ENCODE peak calls at places on chromosomes 12 and 14, in four cellular contexts. H is GM12891, P is GM12878, Y is HepG2. A is an unnamed sample.
A peak's percentile ranks its signal among the peaks of the same experiment; 100 is the strongest.

GRCh38 chr14:100594625-100594951 is 7.4 kb upstream of the BEGAIN start:
- DNase-seq in H (no peak), P (no peak), Y (no peak), A (no peak)

GRCh38 chr12:52046859-52047258 is 4.4 kb upstream of the NR4A1 start:
- DNase-seq in H (no peak), P (no peak), Y (no peak), A (no peak)

GRCh38 chr14:56057071-56057865 is 60.9 kb upstream of the PELI2 start:
- DNase-seq in H (no peak), P (no peak), Y (no peak), A (no peak)

GRCh38 chr12:53098354-53098981 is 1.0 kb downstream of the IGFBP6 start:
- DNase-seq in H (no peak), P (no peak), Y (no peak), A (no peak)

GRCh38 chr14:63478024-63478423 is 65.2 kb downstream of the PPP2R5E start:
- DNase-seq in H (peak; percentile 20), P (peak; percentile 79), Y (no peak), A (peak; percentile 25)

GRCh38 chr12:6076340-6076739 is 48.1 kb downstream of the VWF start:
- DNase-seq in H (no peak), P (no peak), Y (no peak), A (no peak)

GRCh38 chr14:55160989-55161388 is 30.4 kb downstream of the DLGAP5 start:
- DNase-seq in H (no peak), P (no peak), Y (peak; percentile 8), A (no peak)

GRCh38 chr14:64891839-64892375 is 12.2 kb upstream of the SPTB start:
- DNase-seq in H (no peak), P (peak; percentile 36), Y (peak; percentile 56), A (no peak)

GRCh38 chr12:11171953-11172675 is 1.1 kb downstream of the SMIM10L1 start:
- DNase-seq in H (no peak), P (no peak), Y (peak; percentile 6), A (no peak)

GRCh38 chr12:6535960-6536847 is 1.9 kb downstream of the GAPDH start:
- DNase-seq in H (no peak), P (no peak), Y (peak; percentile 23), A (no peak)

GRCh38 chr14:55446127-55446736 is 5.8 kb upstream of the TBPL2 start:
- DNase-seq in H (peak; percentile 30), P (no peak), Y (peak; percentile 64), A (no peak)

GRCh38 chr12:46373303-46374182 is 970 bp upstream of the SLC38A2 start:
- DNase-seq in H (no peak), P (no peak), Y (peak; percentile 72), A (peak; percentile 15)

GRCh38 chr14:106286697-106287290 is 760.4 kb downstream of the TMEM121 start:
- DNase-seq in H (peak; percentile 35), P (no peak), Y (no peak), A (no peak)

GRCh38 chr14:70858641-70859040 is 48.6 kb upstream of the PCNX1 start:
- DNase-seq in H (no peak), P (no peak), Y (peak; percentile 10), A (no peak)

GRCh38 chr12:21945002-21945401 is 3.8 kb upstream of the ABCC9 start:
- DNase-seq in H (no peak), P (no peak), Y (no peak), A (no peak)

GRCh38 chr12:99372257-99372933 is 275.2 kb upstream of the GARIN6 start:
- DNase-seq in H (no peak), P (no peak), Y (no peak), A (no peak)

GRCh38 chr12:79547735-79548347 is 142.9 kb downstream of the PAWR start:
- DNase-seq in H (no peak), P (peak; percentile 9), Y (peak; percentile 91), A (no peak)

GRCh38 chr12:105409881-105410471 is 79.5 kb downstream of the C12orf75 start:
- DNase-seq in H (no peak), P (no peak), Y (no peak), A (no peak)
- TF ChIP-seq POLR2AphosphoS5 in H (no peak), P (no peak), Y (no peak), A (no peak)

GRCh38 chr14:35883677-35884293 is 57.6 kb downstream of the BRMS1L start:
- DNase-seq in H (no peak), P (no peak), Y (peak; percentile 50), A (peak; percentile 14)
- TF ChIP-seq TAF1 in H (no peak), P (no peak), Y (no peak), A (no peak)

DNA sequence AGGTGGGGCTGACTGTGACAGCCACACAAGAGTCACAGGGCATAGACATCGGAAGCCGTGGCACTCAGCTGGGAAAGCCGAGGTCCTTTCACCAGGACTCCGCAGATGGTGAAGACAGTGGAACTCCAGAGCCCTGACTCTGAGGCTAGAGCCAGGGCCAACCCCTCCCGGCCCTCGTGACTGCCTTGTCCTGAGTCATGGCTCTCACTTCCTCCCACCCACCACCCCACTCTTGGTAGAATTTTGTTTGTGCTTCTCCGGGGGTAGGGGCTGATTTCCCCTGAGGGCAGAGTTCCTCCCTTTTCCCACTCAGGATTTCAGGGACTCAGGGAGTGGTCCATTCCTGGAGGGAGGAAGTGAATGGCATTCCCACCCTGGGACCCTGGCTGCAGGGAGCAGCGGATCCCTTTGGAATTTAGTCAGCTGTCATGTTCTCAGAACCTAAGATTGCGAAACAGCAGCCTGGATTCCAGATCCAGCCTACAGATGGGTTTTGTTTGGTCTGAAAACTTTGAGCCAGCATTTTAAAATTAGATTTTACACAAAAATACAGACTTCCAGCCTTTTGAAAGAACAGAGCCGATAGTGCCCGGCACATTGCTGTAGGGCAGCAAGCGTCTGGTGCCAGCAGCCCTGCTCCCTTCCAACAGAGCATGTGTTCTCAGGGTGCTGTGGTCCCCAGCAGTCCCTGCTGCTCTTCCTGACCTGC is 50.7 kb downstream of the TPCN1 start:
- DNase-seq in H (no peak), P (no peak), Y (peak; percentile 74), A (no peak)
- TF ChIP-seq POLR2A in H (no peak), P (no peak), Y (no peak), A (no peak)

DNA sequence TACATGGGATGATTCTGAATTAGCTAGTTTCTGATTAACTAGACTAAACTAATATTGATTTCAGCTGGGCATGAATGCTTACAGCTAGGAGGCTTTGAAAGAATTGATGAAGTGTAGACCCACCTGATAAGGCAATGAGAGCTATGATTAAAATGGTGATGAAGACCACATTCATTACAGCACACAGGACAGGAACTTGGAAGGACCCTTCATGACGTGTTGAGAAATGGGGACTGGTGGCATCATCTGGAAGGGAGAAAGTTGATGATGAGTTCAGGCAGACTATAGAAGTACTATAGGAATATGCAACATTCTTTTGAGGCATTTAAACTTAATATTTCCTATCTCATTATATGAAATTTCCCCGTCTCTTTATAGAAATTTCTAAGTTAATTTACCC is 4.5 kb downstream of the CD69 start:
- DNase-seq in H (no peak), P (no peak), Y (no peak), A (no peak)
- TF ChIP-seq POLR2AphosphoS5 in H (no peak), P (peak; percentile 57), Y (no peak), A (no peak)

GRCh38 chr12:130523208-130523607 is 185.5 kb downstream of the PIWIL1 start:
- DNase-seq in H (no peak), P (no peak), Y (no peak), A (no peak)

GRCh38 chr12:130520784-130521183 is 183.1 kb downstream of the PIWIL1 start:
- DNase-seq in H (no peak), P (no peak), Y (no peak), A (no peak)

GRCh38 chr12:130523863-130524614 is 186.4 kb downstream of the PIWIL1 start:
- DNase-seq in H (no peak), P (no peak), Y (no peak), A (no peak)

GRCh38 chr12:130521375-130522124 is 183.9 kb downstream of the PIWIL1 start:
- DNase-seq in H (no peak), P (no peak), Y (no peak), A (no peak)

DNA sequence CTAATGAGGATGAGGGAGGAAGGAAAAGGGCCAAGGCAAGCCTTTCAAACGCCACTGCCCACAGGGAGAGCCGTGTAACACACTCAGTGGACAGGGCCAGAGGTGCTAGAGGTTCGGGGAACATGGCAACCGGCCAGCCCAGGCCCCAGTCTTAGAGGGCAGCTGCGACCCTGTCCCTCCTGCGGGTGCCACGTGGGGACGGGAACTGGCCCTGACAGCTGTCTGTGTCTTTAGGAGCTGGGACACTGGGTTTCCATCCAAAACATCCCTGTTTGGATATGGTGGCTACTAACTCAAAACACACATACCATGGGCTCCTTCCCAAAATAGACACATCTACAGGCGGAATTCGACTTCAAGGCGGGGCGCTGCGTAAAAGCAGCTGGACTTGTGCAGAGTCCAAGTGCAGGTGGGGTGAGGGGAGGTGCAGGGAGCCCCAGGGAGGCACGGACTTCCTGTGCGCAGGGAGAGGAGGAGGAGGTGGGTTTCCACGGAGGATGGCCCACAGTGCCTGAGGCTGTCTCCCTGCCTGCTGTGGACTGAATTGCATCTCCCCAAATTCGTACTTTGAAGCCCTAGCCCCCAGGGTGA is 184.7 kb downstream of the PIWIL1 start:
- DNase-seq in H (no peak), P (no peak), Y (no peak), A (no peak)
- TF ChIP-seq TAF1 in H (no peak), P (no peak), Y (no peak), A (no peak)

GRCh38 chr12:65958456-65958855 is 134.2 kb downstream of the HMGA2 start:
- DNase-seq in H (no peak), P (no peak), Y (no peak), A (no peak)

GRCh38 chr12:65961731-65962130 is 137.4 kb downstream of the HMGA2 start:
- DNase-seq in H (no peak), P (no peak), Y (no peak), A (no peak)

GRCh38 chr12:65959452-65959851 is 135.2 kb downstream of the HMGA2 start:
- DNase-seq in H (no peak), P (no peak), Y (no peak), A (no peak)

GRCh38 chr12:65962921-65963883 is 138.9 kb downstream of the HMGA2 start:
- DNase-seq in H (no peak), P (no peak), Y (no peak), A (no peak)

GRCh38 chr12:65960820-65961691 is 136.8 kb downstream of the HMGA2 start:
- DNase-seq in H (no peak), P (no peak), Y (peak; percentile 91), A (no peak)
- TF ChIP-seq POLR2A in H (no peak), P (no peak), Y (no peak), A (no peak)

GRCh38 chr14:28867571-28867970 is 101.0 kb downstream of the FOXG1 start:
- DNase-seq in H (no peak), P (no peak), Y (no peak), A (no peak)
- TF ChIP-seq POLR2AphosphoS5 in H (no peak), P (no peak), Y (no peak), A (no peak)

DNA sequence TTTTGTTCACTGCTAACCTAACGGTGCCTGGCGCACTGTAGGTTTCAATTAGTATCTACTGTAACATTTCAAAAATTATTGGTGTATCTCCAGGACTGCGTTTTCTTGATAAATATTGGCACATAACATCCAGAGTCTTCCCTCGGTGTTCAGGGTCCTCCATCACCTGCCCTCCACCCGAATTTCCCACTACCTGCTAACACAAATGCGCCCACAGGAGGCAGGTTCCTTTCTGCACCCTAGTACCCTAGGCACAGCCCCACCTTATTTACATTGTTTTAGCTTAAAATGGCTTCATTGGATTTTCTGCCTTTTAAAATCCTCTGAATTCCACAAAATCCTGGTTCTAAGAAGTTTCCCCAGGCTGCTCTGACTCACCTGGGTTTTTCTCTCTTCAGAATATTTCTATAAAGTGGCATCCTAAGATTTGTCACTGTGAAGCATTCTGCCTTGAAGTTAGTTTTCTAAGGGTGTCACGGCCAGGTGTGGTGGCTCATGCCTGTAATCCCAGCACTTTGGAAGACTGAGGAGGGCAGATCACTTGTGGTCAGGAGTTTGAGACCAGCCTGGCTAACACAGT is 38.6 kb downstream of the CPM start:
- DNase-seq in H (no peak), P (no peak), Y (no peak), A (no peak)
- TF ChIP-seq TAF1 in H (no peak), P (no peak), Y (no peak), A (no peak)

A was measured in GM12892.